ENCODE peak calls at places on chromosome 7, in six cellular contexts. One of them, this sample, is unnamed.

GRCh38 chr7:70808876-70809275 is 323.1 kb upstream of the GALNT17 start:
- DNase-seq in body of pancreas: no peak
- DNase-seq in Calu3: no peak
- DNase-seq in lower leg skin: no peak
- DNase-seq in upper lobe of right lung: no peak
- DNase-seq in neural crest cell: no peak
- DNase-seq in this sample: no peak

GRCh38 chr7:98800996-98801395 is 68.8 kb downstream of the TMEM130 start:
- DNase-seq in upper lobe of right lung: no peak
- DNase-seq in lower leg skin: no peak
- DNase-seq in body of pancreas: no peak
- DNase-seq in neural crest cell: no peak
- DNase-seq in Calu3: no peak
- DNase-seq in this sample: no peak

GRCh38 chr7:42236266-42237161 is 495 bp downstream of the GLI3 start:
- DNase-seq in body of pancreas: peak; percentile 17
- DNase-seq in upper lobe of right lung: peak; percentile 72
- DNase-seq in Calu3: peak; percentile 19
- DNase-seq in neural crest cell: peak; percentile 55
- DNase-seq in lower leg skin: peak; percentile 60
- DNase-seq in this sample: peak; percentile 27

GRCh38 chr7:15686209-15686956 is at the start of gene MEOX2:
- DNase-seq in lower leg skin: peak; percentile 62
- DNase-seq in Calu3: peak; percentile 81
- DNase-seq in upper lobe of right lung: peak; percentile 75
- DNase-seq in neural crest cell: peak; percentile 41
- DNase-seq in body of pancreas: no peak
- DNase-seq in this sample: peak; percentile 51

GRCh38 chr7:19619122-19619521 is 89.7 kb downstream of the POLR1F start:
- DNase-seq in Calu3: no peak
- DNase-seq in lower leg skin: no peak
- DNase-seq in body of pancreas: no peak
- DNase-seq in upper lobe of right lung: no peak
- DNase-seq in neural crest cell: no peak
- DNase-seq in this sample: no peak

GRCh38 chr7:131538071-131538790 is 18.2 kb downstream of the PODXL start:
- DNase-seq in body of pancreas: no peak
- DNase-seq in upper lobe of right lung: peak; percentile 42
- DNase-seq in lower leg skin: no peak
- DNase-seq in Calu3: peak; percentile 58
- DNase-seq in neural crest cell: no peak
- DNase-seq in this sample: no peak

GRCh38 chr7:16982640-16983103 is 100.9 kb upstream of the AGR3 start:
- DNase-seq in lower leg skin: no peak
- DNase-seq in Calu3: peak; percentile 52
- DNase-seq in body of pancreas: no peak
- DNase-seq in upper lobe of right lung: no peak
- DNase-seq in neural crest cell: no peak
- DNase-seq in this sample: no peak

GRCh38 chr7:115299379-115300038 is 377.6 kb downstream of the MDFIC start:
- DNase-seq in Calu3: no peak
- DNase-seq in body of pancreas: no peak
- DNase-seq in upper lobe of right lung: no peak
- DNase-seq in neural crest cell: no peak
- DNase-seq in lower leg skin: no peak
- DNase-seq in this sample: no peak

GRCh38 chr7:150362989-150363769 is 5.4 kb upstream of the REPIN1 start:
- DNase-seq in lower leg skin: no peak
- DNase-seq in neural crest cell: no peak
- DNase-seq in body of pancreas: no peak
- DNase-seq in Calu3: no peak
- DNase-seq in upper lobe of right lung: peak; percentile 2
- DNase-seq in this sample: no peak

GRCh38 chr7:83976302-83976701 is 218.3 kb downstream of the SEMA3A start:
- DNase-seq in upper lobe of right lung: no peak
- DNase-seq in body of pancreas: no peak
- DNase-seq in lower leg skin: no peak
- DNase-seq in neural crest cell: peak; percentile 8
- DNase-seq in Calu3: peak; percentile 1
- DNase-seq in this sample: no peak

GRCh38 chr7:877312-878232 is 1.2 kb downstream of the GET4 start:
- DNase-seq in lower leg skin: no peak
- DNase-seq in Calu3: peak; percentile 86
- DNase-seq in body of pancreas: peak; percentile 61
- DNase-seq in neural crest cell: no peak
- DNase-seq in upper lobe of right lung: peak; percentile 77
- DNase-seq in this sample: no peak

GRCh38 chr7:12638851-12639467 is 48.5 kb upstream of the ARL4A start:
- DNase-seq in lower leg skin: no peak
- DNase-seq in neural crest cell: no peak
- DNase-seq in Calu3: no peak
- DNase-seq in body of pancreas: no peak
- DNase-seq in upper lobe of right lung: no peak
- DNase-seq in this sample: no peak

GRCh38 chr7:96949766-96950165 is 55.6 kb upstream of the DLX6 start:
- DNase-seq in Calu3: no peak
- DNase-seq in upper lobe of right lung: no peak
- DNase-seq in neural crest cell: no peak
- DNase-seq in body of pancreas: no peak
- DNase-seq in lower leg skin: no peak
- DNase-seq in this sample: no peak

GRCh38 chr7:158572000-158572828 is 15.4 kb downstream of the PTPRN2 start:
- DNase-seq in body of pancreas: no peak
- DNase-seq in neural crest cell: no peak
- DNase-seq in Calu3: no peak
- DNase-seq in upper lobe of right lung: no peak
- DNase-seq in lower leg skin: no peak
- DNase-seq in this sample: no peak

GRCh38 chr7:77570330-77571011 is 33.4 kb downstream of the PTPN12 start:
- DNase-seq in neural crest cell: no peak
- DNase-seq in lower leg skin: no peak
- DNase-seq in body of pancreas: no peak
- DNase-seq in Calu3: no peak
- DNase-seq in upper lobe of right lung: no peak
- DNase-seq in this sample: no peak

GRCh38 chr7:131586259-131586658 is 29.8 kb upstream of the PODXL start:
- DNase-seq in body of pancreas: peak; percentile 13
- DNase-seq in lower leg skin: no peak
- DNase-seq in neural crest cell: no peak
- DNase-seq in Calu3: peak; percentile 13
- DNase-seq in upper lobe of right lung: no peak
- DNase-seq in this sample: no peak

GRCh38 chr7:77226357-77226839 is 26.8 kb upstream of the FGL2 start:
- DNase-seq in lower leg skin: no peak
- DNase-seq in body of pancreas: no peak
- DNase-seq in Calu3: peak; percentile 5
- DNase-seq in upper lobe of right lung: no peak
- DNase-seq in neural crest cell: no peak
- DNase-seq in this sample: no peak

GRCh38 chr7:90817846-90818245 is 221.7 kb downstream of the CDK14 start:
- DNase-seq in Calu3: no peak
- DNase-seq in upper lobe of right lung: no peak
- DNase-seq in neural crest cell: no peak
- DNase-seq in body of pancreas: no peak
- DNase-seq in lower leg skin: no peak
- DNase-seq in this sample: no peak

GRCh38 chr7:2601907-2602735 is 29.7 kb upstream of the TTYH3 start:
- DNase-seq in neural crest cell: no peak
- DNase-seq in lower leg skin: no peak
- DNase-seq in Calu3: no peak
- DNase-seq in upper lobe of right lung: no peak
- DNase-seq in body of pancreas: no peak
- DNase-seq in this sample: no peak

GRCh38 chr7:27774717-27775328 is 34.9 kb downstream of the TAX1BP1 start:
- DNase-seq in upper lobe of right lung: no peak
- DNase-seq in neural crest cell: no peak
- DNase-seq in body of pancreas: no peak
- DNase-seq in lower leg skin: no peak
- DNase-seq in Calu3: peak; percentile 26
- DNase-seq in this sample: no peak

GRCh38 chr7:36747251-36747968 is 23.1 kb upstream of the AOAH start:
- DNase-seq in neural crest cell: no peak
- DNase-seq in Calu3: peak; percentile 64
- DNase-seq in body of pancreas: peak; percentile 48
- DNase-seq in lower leg skin: no peak
- DNase-seq in upper lobe of right lung: no peak
- DNase-seq in this sample: no peak

GRCh38 chr7:116101709-116102108 is 71.1 kb upstream of the TFEC start:
- DNase-seq in Calu3: no peak
- DNase-seq in body of pancreas: no peak
- DNase-seq in upper lobe of right lung: no peak
- DNase-seq in lower leg skin: no peak
- DNase-seq in neural crest cell: no peak
- DNase-seq in this sample: no peak

GRCh38 chr7:542935-543789 is 23.5 kb upstream of the PDGFA start:
- DNase-seq in Calu3: peak; percentile 77
- DNase-seq in lower leg skin: no peak
- DNase-seq in body of pancreas: no peak
- DNase-seq in neural crest cell: no peak
- DNase-seq in upper lobe of right lung: no peak
- DNase-seq in this sample: no peak

GRCh38 chr7:106693659-106694353 is 32.8 kb upstream of the CCDC71L start:
- DNase-seq in body of pancreas: no peak
- DNase-seq in upper lobe of right lung: no peak
- DNase-seq in Calu3: no peak
- DNase-seq in neural crest cell: no peak
- DNase-seq in lower leg skin: no peak
- DNase-seq in this sample: no peak

GRCh38 chr7:140983802-140984201 is 30.9 kb downstream of the MRPS33 start:
- DNase-seq in Calu3: no peak
- DNase-seq in lower leg skin: no peak
- DNase-seq in body of pancreas: no peak
- DNase-seq in upper lobe of right lung: no peak
- DNase-seq in neural crest cell: no peak
- DNase-seq in this sample: no peak
- TF ChIP-seq CTCF in Calu3: no peak
- TF ChIP-seq CTCF in lower leg skin: no peak
- TF ChIP-seq CTCF in body of pancreas: peak; percentile 17
- TF ChIP-seq CTCF in upper lobe of right lung: peak; percentile 15
- TF ChIP-seq CTCF in neural crest cell: peak; percentile 55
- TF ChIP-seq CTCF in this sample: no peak

GRCh38 chr7:78924581-78924980 is 528.9 kb downstream of the MAGI2 start:
- DNase-seq in upper lobe of right lung: no peak
- DNase-seq in neural crest cell: no peak
- DNase-seq in Calu3: peak; percentile 1
- DNase-seq in body of pancreas: no peak
- DNase-seq in lower leg skin: no peak
- DNase-seq in this sample: no peak
- TF ChIP-seq CTCF in upper lobe of right lung: peak; percentile 22
- TF ChIP-seq CTCF in neural crest cell: peak; percentile 70
- TF ChIP-seq CTCF in Calu3: no peak
- TF ChIP-seq CTCF in body of pancreas: no peak
- TF ChIP-seq CTCF in lower leg skin: no peak
- TF ChIP-seq CTCF in this sample: no peak

DNA sequence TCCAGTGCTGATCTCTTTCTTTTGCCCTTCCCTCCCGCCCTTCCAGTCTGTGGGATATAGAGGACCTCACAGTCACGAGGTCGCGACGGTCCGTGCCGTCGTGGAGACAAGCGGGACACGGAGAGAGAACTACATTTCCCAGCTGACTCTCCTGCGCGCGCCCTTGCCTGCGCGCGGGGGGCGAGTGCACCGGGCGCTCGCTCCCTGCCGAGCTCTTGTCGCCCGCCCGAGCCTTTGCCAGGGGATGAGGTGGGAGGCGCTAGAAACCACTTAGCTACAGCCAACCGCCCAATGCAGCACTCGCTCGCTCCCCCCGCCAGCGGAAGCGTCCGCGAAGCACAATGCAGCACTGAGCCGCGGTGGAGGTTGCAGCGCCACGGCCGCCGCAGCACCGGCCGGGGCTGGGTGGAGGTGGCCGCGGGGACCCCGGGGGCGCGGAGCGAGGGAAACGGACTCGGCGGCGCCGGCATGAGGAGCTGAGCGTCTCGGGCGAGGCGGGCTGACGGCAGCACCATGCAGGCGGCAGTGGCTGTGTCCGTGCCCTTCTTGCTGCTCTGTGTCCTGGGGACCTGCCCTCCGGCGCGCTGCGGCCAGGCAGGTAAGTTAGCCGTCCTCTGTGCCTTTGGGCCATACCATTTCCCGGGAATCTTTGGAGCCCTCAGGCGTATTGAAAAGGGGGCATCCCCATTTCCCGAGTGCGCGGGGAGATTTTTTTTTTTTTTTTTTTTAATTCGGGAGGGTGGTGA is at the start of gene ADAM22:
- DNase-seq in neural crest cell: peak; percentile 82
- DNase-seq in Calu3: peak; percentile 78
- DNase-seq in body of pancreas: peak; percentile 69
- DNase-seq in upper lobe of right lung: peak; percentile 91
- DNase-seq in lower leg skin: peak; percentile 78
- DNase-seq in this sample: peak; percentile 32
- TF ChIP-seq CTCF in neural crest cell: no peak
- TF ChIP-seq CTCF in Calu3: no peak
- TF ChIP-seq CTCF in body of pancreas: no peak
- TF ChIP-seq CTCF in upper lobe of right lung: no peak
- TF ChIP-seq CTCF in lower leg skin: no peak
- TF ChIP-seq CTCF in this sample: no peak

GRCh38 chr7:49845626-49846025 is 72.2 kb downstream of the VWC2 start:
- DNase-seq in upper lobe of right lung: no peak
- DNase-seq in lower leg skin: no peak
- DNase-seq in Calu3: no peak
- DNase-seq in body of pancreas: no peak
- DNase-seq in neural crest cell: no peak
- DNase-seq in this sample: no peak

GRCh38 chr7:49848211-49848841 is 74.9 kb downstream of the VWC2 start:
- DNase-seq in neural crest cell: no peak
- DNase-seq in Calu3: no peak
- DNase-seq in body of pancreas: no peak
- DNase-seq in lower leg skin: no peak
- DNase-seq in upper lobe of right lung: no peak
- DNase-seq in this sample: no peak

GRCh38 chr7:49852619-49853462 is 79.4 kb downstream of the VWC2 start:
- DNase-seq in lower leg skin: peak; percentile 41
- DNase-seq in body of pancreas: peak; percentile 52
- DNase-seq in Calu3: peak; percentile 68
- DNase-seq in neural crest cell: peak; percentile 51
- DNase-seq in upper lobe of right lung: no peak
- DNase-seq in this sample: no peak

GRCh38 chr7:49855281-49855980 is 82.0 kb downstream of the VWC2 start:
- DNase-seq in neural crest cell: no peak
- DNase-seq in upper lobe of right lung: no peak
- DNase-seq in lower leg skin: no peak
- DNase-seq in Calu3: no peak
- DNase-seq in body of pancreas: no peak
- DNase-seq in this sample: no peak

DNA sequence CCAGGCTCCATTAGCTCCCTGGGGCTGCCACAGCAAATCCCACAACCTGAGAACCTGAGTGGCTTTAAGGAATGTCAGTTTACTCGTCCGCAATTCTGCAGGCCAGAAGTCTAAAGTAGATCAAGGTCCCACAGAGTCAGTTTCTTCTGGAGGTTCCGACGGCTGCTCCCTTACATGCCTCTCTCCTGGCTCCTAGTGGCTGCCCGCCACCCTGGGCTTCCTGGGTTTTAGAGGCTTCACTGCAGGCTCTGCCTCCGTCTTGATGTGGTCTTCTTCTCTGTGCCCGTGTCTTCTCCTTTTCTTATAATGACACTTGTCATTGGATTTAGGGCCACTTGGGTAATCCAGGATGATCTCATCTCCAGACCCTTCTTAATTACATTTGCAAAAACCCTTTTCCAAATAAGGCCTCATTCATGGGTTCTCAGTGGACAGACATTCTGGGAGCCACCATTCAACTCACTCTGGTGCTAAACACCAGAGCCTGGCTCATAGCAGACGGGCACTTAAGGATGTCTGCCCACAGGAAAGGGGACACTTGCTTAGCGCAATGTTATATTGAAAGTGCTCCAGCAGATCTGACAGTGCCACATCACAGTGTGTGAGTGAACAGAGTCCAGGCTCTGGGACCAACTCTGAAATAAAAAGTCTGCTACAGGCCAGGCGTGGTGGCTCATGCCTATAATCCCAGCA is 77.6 kb downstream of the VWC2 start:
- DNase-seq in body of pancreas: no peak
- DNase-seq in neural crest cell: no peak
- DNase-seq in lower leg skin: no peak
- DNase-seq in upper lobe of right lung: no peak
- DNase-seq in Calu3: no peak
- DNase-seq in this sample: no peak
- TF ChIP-seq CTCF in body of pancreas: no peak
- TF ChIP-seq CTCF in neural crest cell: no peak
- TF ChIP-seq CTCF in lower leg skin: no peak
- TF ChIP-seq CTCF in upper lobe of right lung: no peak
- TF ChIP-seq CTCF in Calu3: no peak
- TF ChIP-seq CTCF in this sample: no peak

This sample was measured in omental fat pad.